ENCODE peak calls at places on chromosome 15, in four cellular contexts. M, D, A and J are unnamed samples.

GRCh38 chr15:95932141-95932540 is 398.4 kb upstream of the NR2F2 start:
- DNase-seq in A (no peak), D (no peak), M (no peak), J (no peak)

GRCh38 chr15:95097366-95097765 is 866.0 kb downstream of the MCTP2 start:
- DNase-seq in D (no peak), A (no peak), M (no peak), J (no peak)

GRCh38 chr15:77019476-77020331 is 24.8 kb downstream of the PSTPIP1 start:
- DNase-seq in M (no peak), A (no peak), D (no peak), J (no peak)

GRCh38 chr15:81394609-81395008 is 20.6 kb upstream of the TMC3 start:
- DNase-seq in A (no peak), D (no peak), M (no peak), J (no peak)

GRCh38 chr15:55627730-55628368 is 39.7 kb upstream of the PYGO1 start:
- DNase-seq in M (no peak), A (no peak), D (no peak), J (no peak)

GRCh38 chr15:101037090-101037830 is 118.1 kb downstream of the LRRK1 start:
- DNase-seq in D (no peak), M (no peak), A (no peak), J (no peak)

GRCh38 chr15:81293728-81294500 is 30.0 kb downstream of the STARD5 start:
- DNase-seq in M (no peak), D (peak), A (no peak), J (peak)

GRCh38 chr15:92097473-92098178 is 244.1 kb downstream of the SLCO3A1 start:
- DNase-seq in D (no peak), M (peak), A (peak), J (peak)

GRCh38 chr15:27835233-27835939 is 263.7 kb downstream of the OCA2 start:
- DNase-seq in A (no peak), D (no peak), M (no peak), J (no peak)

GRCh38 chr15:66703540-66703941 is 1.5 kb downstream of the SMAD6 start:
- DNase-seq in M (no peak), A (no peak), D (peak), J (no peak)

GRCh38 chr15:58604455-58604923 is 145.0 kb downstream of the ADAM10 start:
- DNase-seq in D (no peak), A (no peak), M (no peak), J (no peak)

GRCh38 chr15:37133619-37134018 is 33.3 kb upstream of the MEIS2 start:
- DNase-seq in M (no peak), D (no peak), A (no peak), J (no peak)

GRCh38 chr15:78052545-78052944 is 25.0 kb downstream of the TBC1D2B start:
- DNase-seq in D (no peak), M (no peak), A (no peak), J (no peak)

GRCh38 chr15:32029409-32029861 is 880 bp upstream of the CHRNA7 start:
- DNase-seq in D (no peak), A (no peak), M (no peak), J (no peak)

GRCh38 chr15:87619161-87619960 is 637.2 kb downstream of the NTRK3 start:
- DNase-seq in M (no peak), D (no peak), A (peak), J (no peak)

GRCh38 chr15:41564286-41564959 is 5.4 kb downstream of the TYRO3 start:
- DNase-seq in D (no peak), M (no peak), A (peak), J (no peak)

GRCh38 chr15:59191855-59192237 is 14.8 kb upstream of the LDHAL6B start:
- DNase-seq in D (no peak), M (no peak), A (no peak), J (no peak)

GRCh38 chr15:77430652-77431051 is 10.0 kb downstream of the HMG20A start:
- DNase-seq in A (no peak), M (no peak), D (no peak), J (no peak)

GRCh38 chr15:45148076-45149059 is 18.6 kb downstream of the DUOX1 start:
- DNase-seq in D (no peak), A (no peak), M (no peak), J (no peak)

GRCh38 chr15:56813995-56814394 is 80.7 kb upstream of the ZNF280D start:
- DNase-seq in D (no peak), A (no peak), M (no peak), J (no peak)

GRCh38 chr15:39173426-39173825 is 407.5 kb upstream of the THBS1 start:
- DNase-seq in M (no peak), D (no peak), A (no peak), J (no peak)

GRCh38 chr15:39174332-39174731 is 406.5 kb upstream of the THBS1 start:
- DNase-seq in D (no peak), A (no peak), M (no peak), J (no peak)

GRCh38 chr15:39177561-39177960 is 403.3 kb upstream of the THBS1 start:
- DNase-seq in M (no peak), D (no peak), A (no peak), J (no peak)

GRCh38 chr15:39171944-39172368 is 408.9 kb upstream of the THBS1 start:
- DNase-seq in A (peak), D (no peak), M (peak), J (peak)

GRCh38 chr15:39172380-39173281 is 408.2 kb upstream of the THBS1 start:
- DNase-seq in D (no peak), A (no peak), M (no peak), J (no peak)
- TF ChIP-seq SPI1 in D (no peak), A (no peak), M (no peak), J (no peak)

GRCh38 chr15:63601026-63601726 is 4.0 kb downstream of the FBXL22 start:
- DNase-seq in D (peak), A (no peak), M (no peak), J (no peak)
- TF ChIP-seq SPI1 in D (no peak), A (no peak), M (no peak), J (no peak)

GRCh38 chr15:33968224-33968623 is at the start of gene CHRM5:
- DNase-seq in A (no peak), M (no peak), D (no peak), J (no peak)
- TF ChIP-seq SPI1 in A (no peak), M (no peak), D (no peak), J (no peak)

GRCh38 chr15:68207176-68207935 is 2.2 kb upstream of the CALML4 start:
- DNase-seq in A (no peak), M (no peak), D (no peak), J (no peak)
- TF ChIP-seq SPI1 in A (no peak), M (no peak), D (no peak), J (no peak)

GRCh38 chr15:35078221-35078915 is 6.7 kb downstream of the NANOGP8 start:
- DNase-seq in M (peak), D (peak), A (peak), J (no peak)
- TF ChIP-seq SPI1 in M (no peak), D (no peak), A (no peak), J (no peak)

GRCh38 chr15:90126457-90127435 is 24.5 kb upstream of the IDH2 start:
- DNase-seq in M (no peak), D (no peak), A (no peak), J (no peak)
- TF ChIP-seq SPI1 in M (no peak), D (no peak), A (no peak), J (no peak)

GRCh38 chr15:39833515-39833981 is 50.9 kb upstream of the FSIP1 start:
- DNase-seq in A (no peak), D (no peak), M (no peak), J (no peak)

GRCh38 chr15:39834256-39834655 is 51.6 kb upstream of the FSIP1 start:
- DNase-seq in D (no peak), A (no peak), M (no peak), J (no peak)

GRCh38 chr15:39835550-39835949 is 52.9 kb upstream of the FSIP1 start:
- DNase-seq in D (no peak), M (no peak), A (no peak), J (no peak)

GRCh38 chr15:39837454-39837853 is 54.8 kb upstream of the FSIP1 start:
- DNase-seq in A (no peak), M (no peak), D (no peak), J (no peak)
- TF ChIP-seq SPI1 in A (no peak), M (no peak), D (no peak), J (no peak)

DNA sequence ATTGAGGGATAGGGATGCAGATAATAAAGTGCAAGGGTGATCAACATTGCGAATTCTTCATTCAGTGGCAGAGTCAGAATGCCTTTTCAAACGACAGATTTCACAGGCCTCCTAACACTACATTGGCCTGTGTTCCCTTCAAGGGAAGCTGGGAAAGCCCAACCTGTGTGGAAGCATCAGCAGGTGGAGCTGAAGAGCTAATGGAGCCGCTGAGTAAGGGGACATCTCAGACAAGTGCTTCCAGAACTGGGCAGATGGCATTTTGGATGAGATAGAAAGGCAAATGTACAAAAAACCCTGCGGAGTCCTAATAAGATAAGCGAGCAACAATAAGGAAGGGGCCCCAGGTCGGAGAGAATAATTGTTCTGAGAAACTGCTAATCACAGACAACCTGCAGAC is 8.5 kb upstream of the SLC24A5 start:
- DNase-seq in D (no peak), M (no peak), A (no peak), J (no peak)
- TF ChIP-seq SPI1 in D (no peak), M (no peak), A (no peak), J (no peak)

GRCh38 chr15:98796685-98797084 is 148.3 kb downstream of the IGF1R start:
- DNase-seq in A (no peak), M (no peak), D (no peak), J (no peak)
- TF ChIP-seq SPI1 in A (no peak), M (no peak), D (no peak), J (no peak)

GRCh38 chr15:85462029-85462428 is 81.6 kb downstream of the AKAP13 start:
- DNase-seq in M (no peak), D (no peak), A (no peak), J (no peak)

GRCh38 chr15:85464471-85464870 is 84.1 kb downstream of the AKAP13 start:
- DNase-seq in A (no peak), D (no peak), M (no peak), J (no peak)

GRCh38 chr15:85463976-85464375 is 83.6 kb downstream of the AKAP13 start:
- DNase-seq in A (no peak), D (no peak), M (no peak), J (no peak)

GRCh38 chr15:85458764-85459163 is 78.4 kb downstream of the AKAP13 start:
- DNase-seq in M (no peak), A (no peak), D (no peak), J (no peak)

GRCh38 chr15:85463273-85463937 is 83.0 kb downstream of the AKAP13 start:
- DNase-seq in A (no peak), D (no peak), M (no peak), J (no peak)
- TF ChIP-seq SPI1 in A (no peak), D (no peak), M (no peak), J (no peak)